ENCODE peak calls at places on chromosomes 6 and 20, in five cellular contexts. K, L, J, O and W are unnamed samples.
A peak's percentile ranks its signal among the peaks of the same experiment; 100 is the strongest.

GRCh38 chr6:89986650-89987074 is 92.4 kb downstream of the GJA10 start:
- DNase-seq in K (no peak), L (peak; percentile 47), J (peak; percentile 93), O (no peak), W (peak; percentile 62)

GRCh38 chr20:50431066-50431450 is 79.1 kb upstream of the PTPN1 start:
- DNase-seq in K (no peak), L (no peak), J (no peak), O (no peak), W (no peak)

GRCh38 chr6:117022774-117023173 is 145.7 kb downstream of the RFX6 start:
- DNase-seq in K (no peak), L (no peak), J (no peak), O (no peak), W (no peak)

GRCh38 chr20:20362774-20363435 is 5.0 kb upstream of the INSM1 start:
- DNase-seq in K (no peak), L (no peak), J (no peak), O (no peak), W (no peak)

GRCh38 chr20:50278684-50279531 is 88.3 kb downstream of the CEBPB start:
- DNase-seq in K (no peak), L (peak; percentile 59), J (peak; percentile 55), O (peak; percentile 91), W (no peak)

GRCh38 chr6:15948930-15949900 is 179.7 kb upstream of the MYLIP start:
- DNase-seq in K (no peak), L (no peak), J (no peak), O (peak; percentile 59), W (no peak)

GRCh38 chr6:46626228-46626909 is 26.2 kb downstream of the CYP39A1 start:
- DNase-seq in K (no peak), L (peak; percentile 64), J (peak; percentile 53), O (no peak), W (peak; percentile 56)

GRCh38 chr6:31438677-31439076 is 35.3 kb downstream of the MICA start:
- DNase-seq in K (no peak), L (no peak), J (no peak), O (no peak), W (no peak)

GRCh38 chr6:18155273-18155863 is at the start of gene KDM1B:
- DNase-seq in K (peak; percentile 99), L (peak; percentile 98), J (peak; percentile 96), O (peak; percentile 99), W (peak; percentile 99)

GRCh38 chr20:3420211-3420707 is 12.8 kb upstream of the DNAAF9 start:
- DNase-seq in K (no peak), L (peak; percentile 96), J (peak; percentile 93), O (peak; percentile 66), W (peak; percentile 10)

GRCh38 chr6:115896538-115897129 is 164.1 kb downstream of the FRK start:
- DNase-seq in K (no peak), L (peak; percentile 56), J (peak; percentile 53), O (no peak), W (peak; percentile 68)

GRCh38 chr6:36976005-36976261 is 10.1 kb downstream of the MTCH1 start:
- DNase-seq in K (no peak), L (no peak), J (no peak), O (no peak), W (no peak)

GRCh38 chr6:2596222-2596621 is 154.5 kb downstream of the MYLK4 start:
- DNase-seq in K (no peak), L (no peak), J (no peak), O (no peak), W (no peak)

GRCh38 chr6:11534561-11534960 is 3.0 kb upstream of the TMEM170B start:
- DNase-seq in K (no peak), L (no peak), J (no peak), O (no peak), W (no peak)

GRCh38 chr6:41428995-41429417 is 93.6 kb downstream of the NCR2 start:
- DNase-seq in K (no peak), L (peak; percentile 47), J (peak; percentile 63), O (peak; percentile 46), W (peak; percentile 29)

GRCh38 chr6:158717341-158718328 is 67.8 kb downstream of the SYTL3 start:
- DNase-seq in K (no peak), L (no peak), J (no peak), O (no peak), W (no peak)

GRCh38 chr6:147177286-147177685 is 26.9 kb upstream of the STXBP5 start:
- DNase-seq in K (no peak), L (peak; percentile 36), J (peak; percentile 8), O (no peak), W (no peak)

GRCh38 chr6:170008386-170008785 is 257.0 kb downstream of the ERMARD start:
- DNase-seq in K (no peak), L (no peak), J (no peak), O (no peak), W (no peak)

GRCh38 chr6:88301888-88302768 is 136.0 kb upstream of the CNR1 start:
- DNase-seq in K (no peak), L (no peak), J (peak; percentile 30), O (no peak), W (no peak)

GRCh38 chr6:1024587-1024986 is 287.3 kb upstream of the FOXQ1 start:
- DNase-seq in K (no peak), L (no peak), J (peak; percentile 75), O (no peak), W (peak; percentile 95)

GRCh38 chr6:165049362-165049761 is 260.0 kb downstream of the C6orf118 start:
- DNase-seq in K (no peak), L (peak; percentile 26), J (peak; percentile 14), O (no peak), W (no peak)

GRCh38 chr20:34385464-34385863 is 22.4 kb downstream of the ITCH start:
- DNase-seq in K (no peak), L (no peak), J (no peak), O (no peak), W (no peak)

GRCh38 chr6:44004136-44004535 is 123.1 kb downstream of the MRPL14 start:
- DNase-seq in K (no peak), L (no peak), J (no peak), O (no peak), W (no peak)

GRCh38 chr6:44002591-44003344 is 124.5 kb downstream of the MRPL14 start:
- DNase-seq in K (peak; percentile 39), L (peak; percentile 42), J (peak; percentile 50), O (peak; percentile 73), W (peak; percentile 54)

GRCh38 chr6:44002071-44002590 is 125.1 kb downstream of the MRPL14 start:
- DNase-seq in K (no peak), L (no peak), J (no peak), O (peak; percentile 57), W (no peak)

GRCh38 chr6:44004625-44005506 is 122.4 kb downstream of the MRPL14 start:
- DNase-seq in K (no peak), L (peak; percentile 34), J (no peak), O (no peak), W (no peak)

GRCh38 chr6:44003345-44004061 is 123.7 kb downstream of the MRPL14 start:
- DNase-seq in K (no peak), L (no peak), J (no peak), O (no peak), W (no peak)
- H3K4me3 ChIP-seq in K (peak overlapping the region; percentile 52), L (no peak overlapping the region), J (no peak overlapping the region), O (peak overlapping the region; percentile 44), W (no peak overlapping the region)

GRCh38 chr6:167399051-167399387 is 74.1 kb downstream of the TTLL2 start:
- DNase-seq in K (no peak), L (no peak), J (no peak), O (no peak), W (no peak)

GRCh38 chr6:167401525-167402194 is 76.8 kb downstream of the TTLL2 start:
- DNase-seq in K (no peak), L (no peak), J (no peak), O (peak; percentile 70), W (no peak)

GRCh38 chr6:167399599-167399998 is 74.7 kb downstream of the TTLL2 start:
- DNase-seq in K (no peak), L (no peak), J (no peak), O (no peak), W (no peak)

GRCh38 chr6:167402195-167402686 is 77.4 kb downstream of the TTLL2 start:
- DNase-seq in K (no peak), L (no peak), J (no peak), O (no peak), W (no peak)

DNA sequence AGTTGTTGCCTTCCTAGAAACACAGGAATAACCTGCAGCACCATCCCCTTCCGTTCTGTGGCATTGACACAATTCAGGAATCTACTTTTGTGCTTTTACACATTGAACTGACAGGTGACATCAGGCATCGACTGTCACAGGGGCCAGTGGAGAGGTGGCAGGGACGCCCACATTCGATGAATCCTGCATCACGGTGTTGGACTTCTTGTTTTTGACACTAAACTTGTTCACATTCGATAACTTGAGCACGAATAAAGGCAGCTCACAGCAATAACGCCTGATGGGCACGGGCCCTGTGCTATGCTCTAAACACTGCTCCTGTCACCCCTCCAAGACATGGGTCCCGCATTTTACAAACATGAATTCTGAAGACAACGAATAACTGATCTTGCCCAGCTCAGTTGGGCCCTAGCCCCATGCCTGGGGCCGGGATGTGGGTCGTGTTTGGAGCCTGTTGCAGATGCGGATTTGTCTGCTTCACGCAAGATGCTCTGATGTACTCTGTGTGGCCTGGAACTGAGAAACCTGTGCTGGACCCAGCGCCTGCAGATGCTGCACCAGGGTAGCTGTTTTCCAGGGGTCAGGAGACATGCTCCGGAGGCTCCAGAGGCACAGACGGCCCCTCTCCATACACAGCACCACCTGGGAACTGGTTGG is 75.7 kb downstream of the TTLL2 start:
- DNase-seq in K (no peak), L (no peak), J (no peak), O (no peak), W (no peak)
- H3K4me3 ChIP-seq in K (no peak overlapping the region), L (no peak overlapping the region), J (no peak overlapping the region), O (no peak overlapping the region), W (no peak overlapping the region)

DNA sequence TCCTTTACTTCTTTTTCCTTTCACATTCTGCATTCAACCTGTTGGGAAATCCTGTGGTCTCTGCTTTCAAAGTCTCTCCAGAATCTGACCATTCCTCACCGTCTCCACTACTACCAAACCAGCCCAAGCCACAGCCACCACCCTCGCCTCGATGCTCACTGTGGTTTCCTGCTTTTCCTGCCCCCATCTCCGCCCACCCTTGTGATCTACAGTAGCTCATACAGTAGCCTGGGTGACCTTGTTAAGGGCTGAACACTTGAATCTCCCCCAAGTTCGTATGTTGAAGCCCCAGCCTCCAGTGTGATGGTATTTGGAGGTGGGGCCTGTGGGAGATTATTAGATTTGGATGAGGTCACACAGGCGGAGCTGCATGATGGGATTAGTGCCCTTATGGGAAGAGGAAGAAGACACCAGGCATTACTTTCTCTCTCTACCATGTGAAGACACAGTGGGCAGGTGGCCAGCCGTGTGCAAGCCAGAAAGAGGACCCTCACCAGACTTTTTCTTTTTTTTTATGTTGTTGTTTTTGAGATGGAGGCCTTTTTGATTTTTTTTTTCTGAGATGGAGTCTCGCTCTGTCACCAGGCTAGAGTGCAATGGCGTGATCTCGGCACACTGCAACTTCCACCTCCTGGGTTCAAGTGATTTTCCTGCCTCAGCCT is 188.9 kb upstream of the UST start:
- DNase-seq in K (no peak), L (peak; percentile 25), J (peak; percentile 39), O (no peak), W (peak; percentile 38)
- H3K4me3 ChIP-seq in K (no peak overlapping the region), L (no peak overlapping the region), J (no peak overlapping the region), O (no peak overlapping the region), W (no peak overlapping the region)

GRCh38 chr6:65557224-65557623 is 149.8 kb downstream of the EYS start:
- DNase-seq in K (no peak), L (no peak), J (no peak), O (no peak), W (no peak)

DNA sequence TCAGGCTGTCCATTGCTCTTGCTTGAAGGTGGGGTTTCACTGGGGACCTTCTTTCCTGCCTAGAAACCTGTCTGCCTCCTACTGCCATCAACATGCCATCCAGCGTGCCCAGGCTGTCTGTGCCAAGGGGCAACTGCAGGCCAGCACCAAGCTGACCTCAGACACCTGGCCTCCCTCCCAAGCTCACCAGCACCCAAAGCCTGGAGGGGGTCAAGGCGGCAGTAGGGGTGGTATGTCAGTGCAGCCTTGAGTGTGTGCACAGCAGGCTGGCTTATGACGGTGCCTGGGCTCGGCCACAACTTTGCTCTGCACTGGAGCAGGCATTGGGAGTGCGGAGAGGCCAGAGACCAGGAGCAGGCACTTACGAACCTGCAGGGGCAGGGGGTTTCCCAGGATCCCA is 149.0 kb downstream of the EYS start:
- DNase-seq in K (no peak), L (no peak), J (no peak), O (no peak), W (no peak)
- H3K4me3 ChIP-seq in K (no peak overlapping the region), L (no peak overlapping the region), J (no peak overlapping the region), O (no peak overlapping the region), W (no peak overlapping the region)